ENCODE peak calls at places on chromosomes 5 and 9, in eight cellular contexts. X is sigmoid colon; W is hepatocyte; T is ascending aorta; Y is aorta; F is HepG2; L is fibroblast of lung; N is CD8-positive, alpha-beta T cell. I is an unnamed sample. For H3K4me1, the result is how much of the 10 kb centered on the place peaks cover.

GRCh38 chr9:101026824-101027223 is 1.7 kb upstream of the PLPPR1 start:
- DNase-seq in X (no peak), W (no peak), T (no peak), Y (no peak), F (peak), L (no peak), N (no peak), I (no peak)

GRCh38 chr5:39369123-39369815 is 5.0 kb upstream of the C9 start:
- DNase-seq in X (no peak), W (no peak), T (no peak), Y (no peak), F (no peak), L (no peak), N (no peak), I (no peak)

GRCh38 chr5:11335881-11336760 is 568.1 kb downstream of the CTNND2 start:
- DNase-seq in X (no peak), W (no peak), T (no peak), Y (no peak), F (peak), L (no peak), N (no peak), I (no peak)

GRCh38 chr5:120682851-120683250 is 218.8 kb downstream of the PRR16 start:
- DNase-seq in X (no peak), W (no peak), T (no peak), Y (no peak), F (no peak), L (peak), N (no peak), I (no peak)

GRCh38 chr5:39547548-39548154 is 122.9 kb upstream of the DAB2 start:
- DNase-seq in X (no peak), W (peak), T (no peak), Y (no peak), F (peak), L (peak), N (no peak), I (no peak)

GRCh38 chr9:133238272-133238850 is 29.3 kb upstream of the OBP2B start:
- DNase-seq in X (peak), W (peak), T (no peak), Y (peak), F (peak), L (peak), N (peak), I (peak)

GRCh38 chr5:58156977-58157701 is 302.7 kb downstream of the PLK2 start:
- DNase-seq in X (no peak), W (peak), T (no peak), Y (no peak), F (no peak), L (no peak), N (no peak), I (no peak)

GRCh38 chr9:131423171-131423581 is 29.3 kb downstream of the PRRC2B start:
- DNase-seq in X (peak), W (peak), T (peak), Y (peak), F (no peak), L (peak), N (no peak), I (peak)

GRCh38 chr5:22242532-22242931 is 610.6 kb downstream of the CDH12 start:
- DNase-seq in X (no peak), W (peak), T (no peak), Y (no peak), F (no peak), L (peak), N (no peak), I (no peak)

GRCh38 chr9:37259906-37260305 is 139.5 kb downstream of the ZCCHC7 start:
- DNase-seq in X (no peak), W (no peak), T (no peak), Y (no peak), F (no peak), L (no peak), N (no peak), I (no peak)

GRCh38 chr5:80982093-80982492 is 21.9 kb downstream of the RASGRF2 start:
- DNase-seq in X (no peak), W (no peak), T (no peak), Y (no peak), F (no peak), L (no peak), N (no peak), I (no peak)

GRCh38 chr9:126376311-126376902 is 49.8 kb downstream of the MVB12B start:
- DNase-seq in X (no peak), W (peak), T (no peak), Y (no peak), F (peak), L (no peak), N (no peak), I (peak)

GRCh38 chr9:93809204-93809940 is 145.8 kb downstream of the BARX1 start:
- DNase-seq in X (no peak), W (no peak), T (no peak), Y (no peak), F (no peak), L (no peak), N (peak), I (no peak)

GRCh38 chr9:87212563-87213154 is 265.4 kb upstream of the GAS1 start:
- DNase-seq in X (no peak), W (peak), T (no peak), Y (no peak), F (no peak), L (no peak), N (no peak), I (no peak)

GRCh38 chr5:54307583-54307982 is 2.8 kb downstream of the ARL15 start:
- DNase-seq in X (no peak), W (no peak), T (no peak), Y (no peak), F (peak), L (no peak), N (no peak), I (no peak)

GRCh38 chr9:121634800-121635261 is 16.6 kb upstream of the DAB2IP start:
- DNase-seq in X (no peak), W (peak), T (no peak), Y (no peak), F (peak), L (no peak), N (no peak), I (no peak)

GRCh38 chr5:35264509-35264908 is 34.2 kb upstream of the PRLR start:
- DNase-seq in X (no peak), W (no peak), T (no peak), Y (no peak), F (no peak), L (no peak), N (no peak), I (no peak)

GRCh38 chr9:33852216-33852826 is 35.4 kb downstream of the UBE2R2 start:
- DNase-seq in X (peak), W (peak), T (peak), Y (peak), F (peak), L (peak), N (peak), I (peak)

GRCh38 chr9:35758475-35759050 is 4.5 kb upstream of the MSMP start:
- DNase-seq in X (no peak), W (no peak), T (no peak), Y (no peak), F (no peak), L (peak), N (no peak), I (no peak)

GRCh38 chr5:116650964-116651363 is 76.3 kb upstream of the SEMA6A start:
- DNase-seq in X (no peak), W (no peak), T (no peak), Y (no peak), F (no peak), L (no peak), N (no peak), I (no peak)

GRCh38 chr9:115939065-115939765 is 214.4 kb upstream of the PAPPA start:
- DNase-seq in X (no peak), W (no peak), T (no peak), Y (no peak), F (no peak), L (peak), N (no peak), I (no peak)

GRCh38 chr5:85843535-85843934 is 774.2 kb upstream of the COX7C start:
- DNase-seq in X (peak), W (no peak), T (no peak), Y (no peak), F (no peak), L (no peak), N (no peak), I (no peak)

GRCh38 chr5:54876-55569 is 36.9 kb upstream of the PLEKHG4B start:
- DNase-seq in X (no peak), W (no peak), T (no peak), Y (no peak), F (no peak), L (no peak), N (no peak), I (no peak)

GRCh38 chr5:91178461-91178860 is 204.7 kb downstream of the ARRDC3 start:
- DNase-seq in X (no peak), W (no peak), T (no peak), Y (no peak), F (no peak), L (no peak), N (no peak), I (no peak)

GRCh38 chr5:77845273-77845646 is 69.1 kb upstream of the TBCA start:
- DNase-seq in X (no peak), W (no peak), T (no peak), Y (no peak), F (no peak), L (no peak), N (no peak), I (no peak)

GRCh38 chr9:2285411-2285810 is 270.3 kb downstream of the SMARCA2 start:
- DNase-seq in X (no peak), W (no peak), T (no peak), Y (no peak), F (no peak), L (no peak), N (no peak), I (no peak)

GRCh38 chr9:2284770-2285169 is 269.6 kb downstream of the SMARCA2 start:
- DNase-seq in X (no peak), W (no peak), T (no peak), Y (no peak), F (no peak), L (no peak), N (no peak), I (no peak)

GRCh38 chr9:2281803-2282185 is 266.6 kb downstream of the SMARCA2 start:
- DNase-seq in X (no peak), W (no peak), T (no peak), Y (no peak), F (no peak), L (no peak), N (no peak), I (no peak)

GRCh38 chr9:2276296-2276695 is 261.1 kb downstream of the SMARCA2 start:
- DNase-seq in X (no peak), W (no peak), T (no peak), Y (no peak), F (no peak), L (no peak), N (no peak), I (no peak)

GRCh38 chr9:2281031-2281802 is 266.1 kb downstream of the SMARCA2 start:
- DNase-seq in X (no peak), W (peak), T (no peak), Y (no peak), F (no peak), L (no peak), N (no peak), I (no peak)
- H3K4me3 ChIP-seq in X (no peak), W (no peak), T (no peak), Y (no peak), F (no peak), L (no peak), N (no peak), I (no peak)

GRCh38 chr9:471320-471719 is 256.7 kb downstream of the DOCK8 start:
- DNase-seq in X (no peak), W (no peak), T (no peak), Y (no peak), F (no peak), L (no peak), N (no peak), I (no peak)

GRCh38 chr9:470795-471194 is 256.1 kb downstream of the DOCK8 start:
- DNase-seq in X (no peak), W (no peak), T (no peak), Y (no peak), F (no peak), L (no peak), N (no peak), I (no peak)

GRCh38 chr9:470041-470781 is 255.5 kb downstream of the DOCK8 start:
- DNase-seq in X (peak), W (peak), T (peak), Y (peak), F (peak), L (peak), N (peak), I (peak)

GRCh38 chr9:469672-470040 is 255.0 kb downstream of the DOCK8 start:
- DNase-seq in X (peak), W (no peak), T (no peak), Y (peak), F (no peak), L (no peak), N (no peak), I (peak)

DNA sequence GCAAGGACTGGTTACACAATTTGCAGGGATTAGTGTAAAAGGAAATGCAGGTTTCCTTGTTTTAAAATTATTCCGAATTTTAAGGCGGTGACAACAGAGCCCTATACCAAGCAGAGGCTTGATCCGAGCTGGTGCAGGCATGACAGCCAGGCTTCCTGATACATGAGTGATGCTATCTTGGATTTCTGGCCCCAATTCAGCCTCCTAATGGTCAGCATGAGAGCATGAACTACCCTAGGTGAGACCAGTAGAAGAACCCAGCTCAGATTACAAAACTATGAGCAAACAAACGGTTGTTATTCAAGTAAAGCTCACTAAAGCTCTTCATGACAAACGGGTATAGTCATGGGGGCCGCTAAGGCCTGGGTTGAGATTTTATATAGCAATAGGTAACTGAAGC is 258.0 kb downstream of the DOCK8 start:
- DNase-seq in X (no peak), W (no peak), T (no peak), Y (no peak), F (no peak), L (no peak), N (no peak), I (no peak)
- H3K27ac ChIP-seq in X (no peak), W (no peak), T (no peak), Y (no peak), F (no peak), L (no peak), N (no peak), I (no peak)

GRCh38 chr9:14236586-14236985 is 77.4 kb downstream of the NFIB start:
- DNase-seq in X (no peak), W (no peak), T (no peak), Y (no peak), F (no peak), L (peak), N (no peak), I (no peak)

GRCh38 chr9:14240491-14240890 is 73.5 kb downstream of the NFIB start:
- DNase-seq in X (no peak), W (no peak), T (no peak), Y (no peak), F (no peak), L (peak), N (no peak), I (no peak)

GRCh38 chr9:14243514-14244042 is 70.4 kb downstream of the NFIB start:
- DNase-seq in X (no peak), W (no peak), T (no peak), Y (no peak), F (no peak), L (peak), N (no peak), I (no peak)

GRCh38 chr9:14238044-14238443 is 75.9 kb downstream of the NFIB start:
- DNase-seq in X (no peak), W (peak), T (no peak), Y (no peak), F (peak), L (peak), N (no peak), I (no peak)

DNA sequence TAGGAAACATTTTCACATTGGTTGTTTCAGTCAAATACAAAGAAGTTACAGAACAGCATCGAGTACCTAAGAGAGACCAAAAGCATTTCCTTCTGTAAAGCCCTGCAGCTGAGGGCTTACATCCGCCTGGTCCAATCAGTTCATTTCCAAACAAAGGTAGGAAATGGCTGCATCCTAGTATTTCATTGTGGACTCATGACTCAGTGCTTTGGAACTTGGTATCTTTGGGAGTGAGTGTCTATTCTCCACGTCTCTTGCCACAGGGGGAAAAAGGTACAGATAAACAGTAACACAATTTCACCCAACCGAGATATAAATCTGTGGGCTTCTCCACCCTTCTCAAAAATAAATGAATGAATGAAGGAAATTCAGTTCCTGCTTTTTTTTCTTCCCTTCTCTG is 75.4 kb downstream of the NFIB start:
- DNase-seq in X (no peak), W (peak), T (no peak), Y (no peak), F (peak), L (peak), N (no peak), I (no peak)
- H3K4me1 ChIP-seq in X (half or more), W (under half), T (under half), Y (under half), F (under half), L (under half), N (under half), I (under half)

GRCh38 chr5:119274024-119274766 is 81.6 kb upstream of the TNFAIP8 start:
- DNase-seq in X (no peak), W (peak), T (no peak), Y (no peak), F (peak), L (no peak), N (no peak), I (no peak)

GRCh38 chr5:119270121-119270565 is 85.7 kb upstream of the TNFAIP8 start:
- DNase-seq in X (no peak), W (no peak), T (no peak), Y (no peak), F (no peak), L (no peak), N (no peak), I (no peak)

GRCh38 chr5:119273391-119273839 is 82.4 kb upstream of the TNFAIP8 start:
- DNase-seq in X (no peak), W (no peak), T (no peak), Y (peak), F (no peak), L (no peak), N (no peak), I (peak)

GRCh38 chr5:119270955-119271757 is 84.7 kb upstream of the TNFAIP8 start:
- DNase-seq in X (no peak), W (no peak), T (no peak), Y (no peak), F (no peak), L (peak), N (no peak), I (no peak)

GRCh38 chr5:119271758-119272730 is 83.8 kb upstream of the TNFAIP8 start:
- DNase-seq in X (no peak), W (no peak), T (no peak), Y (no peak), F (no peak), L (no peak), N (no peak), I (no peak)
- H3K4me3 ChIP-seq in X (no peak), W (no peak), T (no peak), Y (no peak), F (no peak), L (no peak), N (peak), I (no peak)

GRCh38 chr5:150789943-150790611 is 11.5 kb downstream of the SMIM3 start:
- DNase-seq in X (peak), W (peak), T (peak), Y (peak), F (no peak), L (peak), N (peak), I (no peak)

GRCh38 chr5:150787659-150788058 is 9.1 kb downstream of the SMIM3 start:
- DNase-seq in X (no peak), W (no peak), T (no peak), Y (no peak), F (no peak), L (peak), N (no peak), I (no peak)

GRCh38 chr5:150791536-150791935 is 13.0 kb downstream of the SMIM3 start:
- DNase-seq in X (no peak), W (no peak), T (no peak), Y (no peak), F (no peak), L (peak), N (no peak), I (no peak)

GRCh38 chr5:150789431-150789830 is 10.9 kb downstream of the SMIM3 start:
- DNase-seq in X (no peak), W (no peak), T (no peak), Y (no peak), F (no peak), L (peak), N (no peak), I (peak)

DNA sequence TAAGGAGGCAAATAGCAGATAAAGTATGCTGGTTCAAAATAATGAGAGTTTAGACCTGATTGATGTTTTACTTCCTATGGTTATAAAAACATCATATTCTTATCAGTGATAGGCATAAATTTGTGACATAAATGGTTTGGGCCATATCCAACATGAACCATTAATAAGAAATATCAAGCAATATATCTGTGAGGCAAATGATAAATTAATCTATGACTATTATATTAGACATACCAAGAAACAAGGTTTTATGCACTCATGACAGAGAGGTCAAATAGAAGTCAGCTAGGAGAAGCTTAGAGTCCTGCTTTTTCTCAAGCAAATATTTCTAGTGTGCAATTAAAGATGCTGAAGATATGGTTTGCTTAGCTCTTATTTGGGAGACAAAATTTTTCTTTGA is 10.4 kb downstream of the SMIM3 start:
- DNase-seq in X (no peak), W (no peak), T (no peak), Y (no peak), F (no peak), L (no peak), N (no peak), I (no peak)
- H3K27ac ChIP-seq in X (peak), W (peak), T (peak), Y (no peak), F (no peak), L (peak), N (no peak), I (peak)

I was measured in right cardiac atrium.